ENCODE peak calls at places on chromosomes 3 and 15, in seven cellular contexts. One of them, this sample, is unnamed.

GRCh38 chr3:182393830-182394367 is 399.4 kb upstream of the ATP11B start:
- DNase-seq in neural progenitor cell: no peak
- DNase-seq in GM23248: no peak
- DNase-seq in mesendoderm: no peak
- DNase-seq in fibroblast of lung: no peak
- DNase-seq in GM12878: no peak
- DNase-seq in neuronal stem cell: no peak
- DNase-seq in this sample: no peak

GRCh38 chr3:10408680-10409079 is 87.8 kb upstream of the SEC13 start:
- DNase-seq in neural progenitor cell: no peak
- DNase-seq in GM23248: peak
- DNase-seq in mesendoderm: no peak
- DNase-seq in fibroblast of lung: no peak
- DNase-seq in GM12878: no peak
- DNase-seq in neuronal stem cell: no peak
- DNase-seq in this sample: no peak

GRCh38 chr15:42707873-42708544 is 28.9 kb downstream of the CDAN1 start:
- DNase-seq in neural progenitor cell: no peak
- DNase-seq in GM23248: no peak
- DNase-seq in mesendoderm: no peak
- DNase-seq in fibroblast of lung: no peak
- DNase-seq in GM12878: no peak
- DNase-seq in neuronal stem cell: no peak
- DNase-seq in this sample: no peak

GRCh38 chr3:119294402-119294888 is 262 bp downstream of the ARHGAP31 start:
- DNase-seq in neural progenitor cell: peak
- DNase-seq in GM23248: peak
- DNase-seq in mesendoderm: no peak
- DNase-seq in fibroblast of lung: no peak
- DNase-seq in GM12878: no peak
- DNase-seq in neuronal stem cell: no peak
- DNase-seq in this sample: no peak

GRCh38 chr3:191646242-191646641 is 185.3 kb downstream of the PYDC2 start:
- DNase-seq in neural progenitor cell: no peak
- DNase-seq in GM23248: no peak
- DNase-seq in mesendoderm: no peak
- DNase-seq in fibroblast of lung: no peak
- DNase-seq in GM12878: no peak
- DNase-seq in neuronal stem cell: no peak
- DNase-seq in this sample: no peak

GRCh38 chr15:74733269-74733668 is 7.9 kb upstream of the CYP1A1 start:
- DNase-seq in neural progenitor cell: no peak
- DNase-seq in GM23248: no peak
- DNase-seq in mesendoderm: no peak
- DNase-seq in fibroblast of lung: no peak
- DNase-seq in GM12878: no peak
- DNase-seq in neuronal stem cell: no peak
- DNase-seq in this sample: no peak

GRCh38 chr3:124407260-124407659 is 323.0 kb upstream of the UMPS start:
- DNase-seq in neural progenitor cell: no peak
- DNase-seq in GM23248: no peak
- DNase-seq in mesendoderm: no peak
- DNase-seq in fibroblast of lung: peak
- DNase-seq in GM12878: no peak
- DNase-seq in neuronal stem cell: no peak
- DNase-seq in this sample: no peak

GRCh38 chr3:14595561-14595960 is 55.4 kb upstream of the GRIP2 start:
- DNase-seq in neural progenitor cell: no peak
- DNase-seq in GM23248: no peak
- DNase-seq in mesendoderm: no peak
- DNase-seq in fibroblast of lung: no peak
- DNase-seq in GM12878: no peak
- DNase-seq in neuronal stem cell: no peak
- DNase-seq in this sample: no peak

GRCh38 chr3:143001034-143001368 is 369 bp upstream of the U2SURP start:
- DNase-seq in neural progenitor cell: no peak
- DNase-seq in GM23248: no peak
- DNase-seq in mesendoderm: no peak
- DNase-seq in fibroblast of lung: no peak
- DNase-seq in GM12878: no peak
- DNase-seq in neuronal stem cell: no peak
- DNase-seq in this sample: no peak

DNA sequence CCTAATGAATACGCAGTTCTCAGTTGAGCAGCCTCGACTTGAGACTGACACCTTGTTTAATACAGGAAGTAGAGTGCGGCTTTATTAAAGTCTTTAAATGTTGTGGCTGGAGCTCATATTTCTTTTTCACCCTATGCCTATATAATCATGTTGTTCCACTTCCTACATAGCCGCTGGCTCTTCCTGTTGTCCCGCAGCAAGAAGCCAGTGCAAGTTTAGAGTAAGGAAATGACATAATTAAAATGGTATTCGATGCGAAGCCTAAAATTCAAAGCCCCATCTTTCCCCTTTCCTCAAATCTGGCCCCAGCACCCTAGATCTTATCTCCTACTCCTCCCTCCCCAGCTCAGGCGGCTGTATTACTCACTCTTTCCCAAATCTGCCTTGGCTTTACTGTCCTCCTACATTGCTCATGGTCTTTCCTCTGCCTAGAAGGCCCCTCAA is 7.5 kb upstream of the PHLDB2 start:
- DNase-seq in neural progenitor cell: no peak
- DNase-seq in GM23248: peak
- DNase-seq in mesendoderm: peak
- DNase-seq in fibroblast of lung: peak
- DNase-seq in GM12878: no peak
- DNase-seq in neuronal stem cell: no peak
- DNase-seq in this sample: peak
- H3K4me3 ChIP-seq in neural progenitor cell: no peak
- H3K4me3 ChIP-seq in GM23248: peak
- H3K4me3 ChIP-seq in mesendoderm: no peak
- H3K4me3 ChIP-seq in fibroblast of lung: no peak
- H3K4me3 ChIP-seq in GM12878: no peak
- H3K4me3 ChIP-seq in neuronal stem cell: no peak
- H3K4me3 ChIP-seq in this sample: no peak

GRCh38 chr3:195893916-195894315 is 14.4 kb downstream of the TNK2 start:
- DNase-seq in neural progenitor cell: no peak
- DNase-seq in GM23248: no peak
- DNase-seq in mesendoderm: no peak
- DNase-seq in fibroblast of lung: no peak
- DNase-seq in GM12878: no peak
- DNase-seq in neuronal stem cell: no peak
- DNase-seq in this sample: no peak
- H3K9ac ChIP-seq in neural progenitor cell: no peak
- H3K9ac ChIP-seq in GM23248: peak
- H3K9ac ChIP-seq in mesendoderm: no peak
- H3K9ac ChIP-seq in fibroblast of lung: no peak
- H3K9ac ChIP-seq in GM12878: peak
- H3K9ac ChIP-seq in neuronal stem cell: no peak
- H3K9ac ChIP-seq in this sample: peak

DNA sequence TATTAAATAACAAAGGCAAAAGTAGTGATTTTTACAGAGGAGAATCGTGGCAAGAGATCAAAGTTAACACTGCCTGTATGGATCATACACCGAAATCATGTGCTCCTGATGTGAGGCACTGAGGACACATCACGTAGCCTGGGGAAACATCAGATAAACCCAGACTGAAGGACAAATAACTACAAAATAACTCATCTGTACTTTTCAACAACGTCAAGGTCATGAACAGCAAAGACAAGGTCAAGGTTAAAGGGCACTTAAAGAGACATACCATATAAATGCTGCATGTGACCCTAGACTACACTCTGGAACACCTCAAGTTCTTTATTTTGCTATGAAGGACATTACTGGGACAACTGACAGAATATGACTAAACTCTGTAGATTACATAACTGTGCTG is 48.2 kb downstream of the CHSY1 start:
- DNase-seq in neural progenitor cell: no peak
- DNase-seq in GM23248: no peak
- DNase-seq in mesendoderm: no peak
- DNase-seq in fibroblast of lung: no peak
- DNase-seq in GM12878: no peak
- DNase-seq in neuronal stem cell: no peak
- DNase-seq in this sample: no peak
- H3K27ac ChIP-seq in neural progenitor cell: no peak
- H3K27ac ChIP-seq in GM23248: no peak
- H3K27ac ChIP-seq in mesendoderm: no peak
- H3K27ac ChIP-seq in fibroblast of lung: peak
- H3K27ac ChIP-seq in GM12878: no peak
- H3K27ac ChIP-seq in neuronal stem cell: no peak
- H3K27ac ChIP-seq in this sample: no peak

GRCh38 chr15:64152507-64153387 is 1.2 kb downstream of the SNX22 start:
- DNase-seq in neural progenitor cell: no peak
- DNase-seq in GM23248: no peak
- DNase-seq in mesendoderm: peak
- DNase-seq in fibroblast of lung: no peak
- DNase-seq in GM12878: no peak
- DNase-seq in neuronal stem cell: no peak
- DNase-seq in this sample: no peak
- H3K4me3 ChIP-seq in neural progenitor cell: peak
- H3K4me3 ChIP-seq in GM23248: no peak
- H3K4me3 ChIP-seq in mesendoderm: no peak
- H3K4me3 ChIP-seq in fibroblast of lung: no peak
- H3K4me3 ChIP-seq in GM12878: peak
- H3K4me3 ChIP-seq in neuronal stem cell: peak
- H3K4me3 ChIP-seq in this sample: no peak

GRCh38 chr15:33985287-33985686 is 17.0 kb downstream of the CHRM5 start:
- DNase-seq in neural progenitor cell: peak
- DNase-seq in GM23248: peak
- DNase-seq in mesendoderm: peak
- DNase-seq in fibroblast of lung: peak
- DNase-seq in GM12878: no peak
- DNase-seq in neuronal stem cell: peak
- DNase-seq in this sample: peak
- H3K9ac ChIP-seq in neural progenitor cell: no peak
- H3K9ac ChIP-seq in GM23248: no peak
- H3K9ac ChIP-seq in mesendoderm: no peak
- H3K9ac ChIP-seq in fibroblast of lung: no peak
- H3K9ac ChIP-seq in GM12878: no peak
- H3K9ac ChIP-seq in neuronal stem cell: no peak
- H3K9ac ChIP-seq in this sample: no peak